ENCODE peak calls at places on chromosomes 2 and 18, in six cellular contexts. C, R, U, Y, G and Q are unnamed samples.

GRCh38 chr2:70513751-70514150 is 39.9 kb downstream of the TGFA start:
- DNase-seq in C (no peak), R (no peak), U (no peak), Y (no peak), G (no peak), Q (no peak)

GRCh38 chr2:9739508-9739907 is 103.8 kb upstream of the TAF1B start:
- DNase-seq in C (no peak), R (no peak), U (peak), Y (no peak), G (peak), Q (no peak)

GRCh38 chr18:43893001-43893637 is 615.8 kb upstream of the SYT4 start:
- DNase-seq in C (no peak), R (no peak), U (no peak), Y (no peak), G (no peak), Q (no peak)

GRCh38 chr2:205017381-205017780 is 472.1 kb downstream of the PARD3B start:
- DNase-seq in C (no peak), R (no peak), U (no peak), Y (no peak), G (no peak), Q (no peak)

GRCh38 chr2:20143263-20143662 is 81.7 kb downstream of the SDC1 start:
- DNase-seq in C (no peak), R (no peak), U (no peak), Y (no peak), G (no peak), Q (no peak)

GRCh38 chr18:79465392-79465991 is 69.8 kb downstream of the NFATC1 start:
- DNase-seq in C (no peak), R (no peak), U (no peak), Y (no peak), G (no peak), Q (no peak)

GRCh38 chr2:205990104-205990503 is 95.9 kb downstream of the INO80D start:
- DNase-seq in C (no peak), R (no peak), U (no peak), Y (no peak), G (no peak), Q (no peak)

GRCh38 chr18:3675994-3676393 is 226.0 kb downstream of the TGIF1 start:
- DNase-seq in C (no peak), R (no peak), U (no peak), Y (no peak), G (no peak), Q (no peak)

GRCh38 chr2:3535794-3536681 is 16.7 kb upstream of the ADI1 start:
- DNase-seq in C (no peak), R (no peak), U (no peak), Y (no peak), G (no peak), Q (peak)

GRCh38 chr2:236321430-236321829 is 57.2 kb upstream of the ASB18 start:
- DNase-seq in C (no peak), R (no peak), U (no peak), Y (no peak), G (no peak), Q (no peak)

GRCh38 chr2:62340981-62341624 is 145.2 kb downstream of the B3GNT2 start:
- DNase-seq in C (no peak), R (no peak), U (no peak), Y (no peak), G (no peak), Q (no peak)

GRCh38 chr2:200862532-200863000 is 1.9 kb downstream of the CLK1 start:
- DNase-seq in C (no peak), R (no peak), U (peak), Y (no peak), G (peak), Q (no peak)

GRCh38 chr18:4510709-4511108 is 55.6 kb upstream of the DLGAP1 start:
- DNase-seq in C (no peak), R (no peak), U (no peak), Y (no peak), G (no peak), Q (no peak)

GRCh38 chr2:235937092-235937491 is 231.1 kb downstream of the GBX2 start:
- DNase-seq in C (no peak), R (no peak), U (no peak), Y (no peak), G (no peak), Q (no peak)

GRCh38 chr2:126600715-126601114 is 55.2 kb upstream of the GYPC start:
- DNase-seq in C (no peak), R (no peak), U (no peak), Y (no peak), G (no peak), Q (no peak)

GRCh38 chr2:98730851-98731708 is at the start of gene MGAT4A:
- DNase-seq in C (peak), R (peak), U (peak), Y (peak), G (peak), Q (no peak)

GRCh38 chr2:179898873-179899272 is 37.5 kb upstream of the ZNF385B start:
- DNase-seq in C (no peak), R (no peak), U (no peak), Y (no peak), G (no peak), Q (no peak)

GRCh38 chr18:49936821-49937220 is 123.5 kb upstream of the ACAA2 start:
- DNase-seq in C (no peak), R (no peak), U (no peak), Y (no peak), G (no peak), Q (no peak)